ENCODE peak calls at places on chromosome 10, in four cellular contexts. D, A, Q and I are unnamed samples.

GRCh38 chr10:132942740-132943554 is 577 bp upstream of the CFAP46 start:
- DNase-seq in A (no peak), Q (no peak), D (no peak), I (no peak)

GRCh38 chr10:60818134-60818770 is 40.0 kb downstream of the CDK1 start:
- DNase-seq in D (no peak), Q (peak), A (no peak), I (no peak)

GRCh38 chr10:117260094-117260493 is 19.2 kb downstream of the SLC18A2 start:
- DNase-seq in Q (no peak), A (no peak), D (no peak), I (no peak)

GRCh38 chr10:75043256-75044121 is 68.0 kb upstream of the SAMD8 start:
- DNase-seq in D (no peak), Q (no peak), A (no peak), I (no peak)

GRCh38 chr10:63197304-63198092 is 64.4 kb downstream of the NRBF2 start:
- DNase-seq in D (no peak), Q (peak), A (no peak), I (no peak)

GRCh38 chr10:70323143-70323696 is 39.4 kb upstream of the NPFFR1 start:
- DNase-seq in D (no peak), Q (no peak), A (no peak), I (no peak)

GRCh38 chr10:101123085-101123814 is 7.8 kb upstream of the TLX1 start:
- DNase-seq in D (no peak), A (no peak), Q (no peak), I (no peak)

GRCh38 chr10:11225935-11226334 is 208.3 kb downstream of the CELF2 start:
- DNase-seq in D (no peak), Q (no peak), A (no peak), I (no peak)

GRCh38 chr10:32413513-32413912 is 32.4 kb upstream of the CCDC7 start:
- DNase-seq in D (no peak), A (no peak), Q (peak), I (no peak)

GRCh38 chr10:92811986-92812385 is 36.3 kb upstream of the EXOC6 start:
- DNase-seq in A (no peak), D (no peak), Q (no peak), I (no peak)

GRCh38 chr10:49749556-49750491 is 12.3 kb downstream of the OGDHL start:
- DNase-seq in Q (no peak), A (no peak), D (peak), I (no peak)

GRCh38 chr10:75492151-75492550 is 60.7 kb downstream of the LRMDA start:
- DNase-seq in A (no peak), Q (no peak), D (no peak), I (no peak)

GRCh38 chr10:35795131-35795819 is 153.2 kb upstream of the FZD8 start:
- DNase-seq in D (no peak), A (no peak), Q (no peak), I (no peak)

GRCh38 chr10:72320676-72321247 is 34.0 kb downstream of the DNAJB12 start:
- DNase-seq in A (no peak), Q (peak), D (peak), I (peak)

GRCh38 chr10:133087679-133088523 is at the start of gene ADGRA1:
- DNase-seq in Q (no peak), D (no peak), A (peak), I (peak)

GRCh38 chr10:13707156-13707881 is 120.6 kb downstream of the PRPF18 start:
- DNase-seq in Q (no peak), A (peak), D (peak), I (peak)

GRCh38 chr10:33368086-33368485 is 33.6 kb upstream of the NRP1 start:
- DNase-seq in Q (no peak), A (no peak), D (no peak), I (no peak)

GRCh38 chr10:31134303-31134928 is 102.8 kb upstream of the ZNF438 start:
- DNase-seq in A (peak), Q (no peak), D (no peak), I (peak)

GRCh38 chr10:102016416-102016815 is 39.6 kb downstream of the ARMH3 start:
- DNase-seq in Q (no peak), A (no peak), D (no peak), I (no peak)

GRCh38 chr10:88938039-88938438 is 14.5 kb downstream of the ACTA2 start:
- DNase-seq in Q (no peak), A (no peak), D (no peak), I (no peak)

GRCh38 chr10:123303581-123303980 is 149.4 kb downstream of the BUB3 start:
- DNase-seq in D (no peak), Q (no peak), A (no peak), I (no peak)

GRCh38 chr10:74748632-74749031 is 77.8 kb upstream of the KAT6B start:
- DNase-seq in Q (no peak), D (no peak), A (no peak), I (no peak)